ENCODE peak calls at places on chromosomes 2 and 18, in six cellular contexts. G is astrocyte; W is CD8-positive, alpha-beta T cell; T is PC-3; Y is A549; O is sigmoid colon. M is an unnamed sample. For H3K4me1, the result is how much of the 10 kb centered on the place peaks cover.

GRCh38 chr18:26103579-26103978 is 13.2 kb upstream of the SS18 start:
- DNase-seq in W (peak), Y (peak), O (no peak), T (peak), G (no peak), M (no peak)

GRCh38 chr18:45628979-45629958 is 14.0 kb downstream of the SLC14A2 start:
- DNase-seq in G (peak), W (no peak), Y (peak), O (no peak), T (peak), M (peak)

GRCh38 chr2:180360283-180360618 is 353.2 kb upstream of the CWC22 start:
- DNase-seq in W (no peak), Y (no peak), G (no peak), O (no peak), T (no peak), M (no peak)

GRCh38 chr2:63486861-63487290 is 101.4 kb downstream of the WDPCP start:
- DNase-seq in O (no peak), T (peak), Y (peak), W (no peak), G (no peak), M (no peak)

GRCh38 chr2:130884013-130884412 is 47.3 kb downstream of the ARHGEF4 start:
- DNase-seq in G (no peak), O (no peak), W (no peak), Y (no peak), T (no peak), M (no peak)

GRCh38 chr18:77017355-77017754 is 115.2 kb downstream of the MBP start:
- DNase-seq in Y (no peak), G (no peak), O (no peak), W (no peak), T (no peak), M (no peak)

GRCh38 chr2:68757081-68757480 is 22.5 kb downstream of the ARHGAP25 start:
- DNase-seq in G (no peak), T (no peak), O (no peak), Y (no peak), W (no peak), M (no peak)

GRCh38 chr2:200993097-200993496 is 29.6 kb upstream of the ORC2 start:
- DNase-seq in W (no peak), G (no peak), T (no peak), Y (no peak), O (no peak), M (peak)

GRCh38 chr2:88307817-88308216 is 137.7 kb downstream of the THNSL2 start:
- DNase-seq in O (no peak), G (no peak), T (peak), W (no peak), Y (peak), M (no peak)

GRCh38 chr2:136139601-136140000 is 21.7 kb upstream of the CXCR4 start:
- DNase-seq in W (no peak), G (no peak), Y (no peak), T (no peak), O (no peak), M (no peak)

GRCh38 chr2:26580151-26580550 is 61.0 kb downstream of the CIB4 start:
- DNase-seq in W (no peak), O (peak), T (no peak), Y (no peak), G (no peak), M (no peak)

GRCh38 chr2:28032816-28033215 is 142.3 kb downstream of the BABAM2 start:
- DNase-seq in Y (no peak), W (no peak), O (no peak), G (no peak), T (no peak), M (no peak)

DNA sequence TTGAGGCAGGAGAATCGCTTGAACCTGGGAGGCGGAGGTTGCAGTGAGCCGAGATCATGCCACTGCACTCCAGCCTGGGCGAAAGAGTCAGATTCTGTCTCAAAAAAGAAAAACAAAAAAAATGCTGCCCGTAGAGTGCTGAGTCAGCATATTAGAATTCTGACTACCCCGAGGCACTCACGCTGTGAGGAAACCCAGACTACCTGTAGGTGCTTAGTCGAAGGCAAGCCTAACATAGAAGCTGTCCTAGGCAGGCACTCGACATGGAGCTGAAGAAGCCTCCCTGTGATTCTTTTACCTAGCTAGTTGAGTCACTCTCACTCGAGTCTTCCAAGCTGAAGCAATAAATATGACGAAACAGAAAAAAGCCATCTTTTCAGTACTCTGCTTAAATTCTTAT is 1323.2 kb upstream of the DDX18 start:
- DNase-seq in W (no peak), G (no peak), T (no peak), Y (no peak), O (no peak), M (peak)
- H3K27ac ChIP-seq in W (no peak), G (no peak), T (no peak), Y (no peak), O (no peak), M (no peak)

GRCh38 chr2:43303889-43304288 is 77.5 kb upstream of the ZFP36L2 start:
- DNase-seq in W (no peak), T (no peak), G (no peak), O (no peak), Y (no peak), M (no peak)

GRCh38 chr2:43305537-43305936 is 79.1 kb upstream of the ZFP36L2 start:
- DNase-seq in W (no peak), T (no peak), O (peak), Y (no peak), G (no peak), M (peak)

GRCh38 chr2:43303120-43303519 is 76.7 kb upstream of the ZFP36L2 start:
- DNase-seq in Y (no peak), T (no peak), G (no peak), O (no peak), W (no peak), M (no peak)

GRCh38 chr2:43306197-43306596 is 79.8 kb upstream of the ZFP36L2 start:
- DNase-seq in O (no peak), W (no peak), T (no peak), G (no peak), Y (no peak), M (no peak)

DNA sequence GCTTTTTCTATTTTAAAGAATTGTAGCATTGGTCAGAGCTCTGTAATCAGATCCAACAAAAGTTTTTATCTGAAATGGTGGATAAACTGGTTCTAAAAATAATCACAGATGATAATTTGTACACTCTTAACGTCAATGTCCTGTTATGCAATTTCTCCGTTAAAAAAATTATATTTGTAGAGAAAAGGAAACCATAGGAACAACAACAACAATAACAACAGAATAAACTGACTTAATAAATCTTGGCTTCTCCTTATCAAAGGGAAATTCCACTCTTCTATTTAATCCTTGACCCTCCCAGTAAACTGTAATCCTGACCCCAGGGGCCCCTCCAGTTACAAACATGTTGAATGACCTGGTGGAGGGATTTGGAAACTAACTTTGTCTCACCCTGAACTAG is 78.6 kb upstream of the ZFP36L2 start:
- DNase-seq in Y (peak), T (no peak), W (no peak), G (no peak), O (peak), M (no peak)
- H3K4me1 ChIP-seq in Y (under half), T (under half), W (under half), G (under half), O (half or more), M (under half)

GRCh38 chr18:10141559-10141958 is 227.7 kb downstream of the VAPA start:
- DNase-seq in W (no peak), O (no peak), G (no peak), T (no peak), Y (peak), M (no peak)

GRCh38 chr18:10140461-10140911 is 226.7 kb downstream of the VAPA start:
- DNase-seq in G (no peak), W (no peak), Y (no peak), O (no peak), T (peak), M (no peak)

GRCh38 chr18:10139783-10140410 is 226.1 kb downstream of the VAPA start:
- DNase-seq in Y (peak), G (peak), W (no peak), O (no peak), T (peak), M (peak)

GRCh38 chr18:10140928-10141327 is 227.1 kb downstream of the VAPA start:
- DNase-seq in O (no peak), Y (peak), T (peak), W (no peak), G (peak), M (peak)

DNA sequence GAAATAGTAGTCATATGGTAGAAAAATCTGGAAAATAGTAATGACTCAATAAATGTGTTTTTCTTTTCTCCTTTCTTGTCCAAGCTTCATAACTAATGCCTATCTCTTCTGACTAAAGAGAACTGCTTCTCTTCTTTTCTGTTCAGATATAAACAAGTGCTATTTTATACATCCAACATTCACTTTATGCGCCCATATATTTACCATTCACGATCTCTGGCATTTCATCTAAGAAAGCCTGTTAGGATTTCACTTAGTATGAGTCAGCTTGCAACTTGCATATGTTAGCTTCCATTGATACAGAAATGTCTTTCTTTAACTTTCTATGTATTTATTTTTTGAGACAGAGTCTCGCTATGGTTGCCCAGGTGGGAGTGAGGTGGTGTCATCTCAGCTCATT is 224.9 kb downstream of the VAPA start:
- DNase-seq in W (no peak), T (no peak), G (no peak), O (no peak), Y (no peak), M (no peak)
- TF ChIP-seq CTCF in W (no peak), T (no peak), G (no peak), O (no peak), Y (no peak), M (no peak)

GRCh38 chr2:95334916-95335641 is 37.9 kb downstream of the KCNIP3 start:
- DNase-seq in W (no peak), T (no peak), G (peak), Y (no peak), O (no peak), M (no peak)
- H3K27ac ChIP-seq in W (no peak), T (peak), G (no peak), Y (no peak), O (peak), M (no peak)

DNA sequence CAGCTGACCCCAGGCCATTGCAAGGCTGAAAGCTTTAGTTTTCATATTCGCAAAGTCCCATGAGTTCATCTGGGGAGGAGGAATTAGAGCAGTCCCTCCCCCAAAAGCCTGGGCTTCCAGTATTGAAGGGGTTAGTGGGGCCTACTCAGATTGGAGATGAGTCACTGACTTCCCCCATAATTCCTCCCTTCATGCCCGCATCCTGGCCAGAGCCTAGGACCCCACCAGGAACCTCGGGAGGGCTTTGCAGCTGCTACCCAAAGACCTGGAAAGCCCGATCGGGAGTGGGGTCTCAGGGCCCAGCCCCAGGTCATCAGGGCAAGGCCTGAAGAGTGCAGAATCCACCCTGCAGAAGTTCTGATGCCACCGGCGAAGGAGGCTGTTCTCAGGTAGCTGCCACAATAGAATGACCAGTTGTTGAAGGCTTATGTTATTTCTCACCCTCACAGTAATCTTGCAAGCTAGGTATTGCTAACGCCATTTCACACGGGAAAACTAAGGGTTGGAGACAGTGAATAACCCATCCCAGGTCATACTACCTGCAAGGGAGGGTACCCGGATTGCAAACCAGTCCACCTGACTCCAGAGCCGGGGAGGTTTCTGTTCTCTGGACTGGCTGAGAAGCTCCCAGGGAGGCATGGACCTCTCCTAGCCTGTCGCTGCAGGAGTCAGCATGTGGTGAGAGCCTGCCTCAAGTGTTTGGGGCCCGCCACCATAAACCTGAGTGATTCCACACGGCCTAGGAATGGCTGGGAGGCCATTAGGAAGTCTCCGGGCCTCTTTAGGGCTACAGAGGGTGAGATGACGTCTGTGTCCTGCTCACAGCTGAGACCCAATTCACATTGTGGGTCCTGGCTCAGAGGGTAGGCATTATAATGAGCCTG is 5.8 kb upstream of the ARID5A start:
- DNase-seq in G (no peak), T (no peak), Y (no peak), O (peak), W (no peak), M (no peak)
- H3K4me1 ChIP-seq in G (under half), T (under half), Y (under half), O (half or more), W (under half), M (under half)

DNA sequence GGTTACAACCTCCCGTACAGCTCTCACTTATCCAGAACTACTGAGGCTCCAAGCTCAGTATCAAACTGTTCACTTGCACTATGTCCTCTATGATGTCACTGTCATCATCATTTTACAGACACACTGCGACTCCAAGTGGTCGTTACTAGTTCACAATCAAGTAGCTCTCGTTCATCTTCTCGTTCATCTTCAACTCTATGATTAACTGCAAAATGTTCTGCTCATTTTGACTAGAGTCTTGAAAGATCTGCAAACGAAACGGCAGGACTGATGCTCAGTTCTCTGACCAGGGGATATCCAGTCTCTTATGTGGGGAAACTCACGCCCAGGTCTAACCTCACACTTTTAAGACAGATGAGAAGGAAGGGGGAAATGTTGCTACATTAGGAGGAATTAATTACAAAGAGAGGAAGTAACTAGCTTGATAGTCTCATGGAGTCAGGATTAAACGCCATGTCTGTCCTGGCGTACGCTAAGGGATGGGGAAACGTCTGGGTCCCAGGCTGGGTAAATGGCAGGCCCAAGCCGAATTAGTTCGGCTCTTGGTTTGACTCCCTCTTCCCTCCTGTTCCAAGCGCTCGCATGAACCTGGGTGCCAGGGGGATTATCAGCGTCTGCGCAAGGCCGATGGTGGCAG is 794 bp upstream of the CHCHD5 start:
- DNase-seq in G (no peak), Y (peak), O (no peak), W (no peak), T (peak), M (peak)
- TF ChIP-seq CTCF in G (no peak), Y (no peak), O (no peak), W (no peak), T (peak), M (no peak)

DNA sequence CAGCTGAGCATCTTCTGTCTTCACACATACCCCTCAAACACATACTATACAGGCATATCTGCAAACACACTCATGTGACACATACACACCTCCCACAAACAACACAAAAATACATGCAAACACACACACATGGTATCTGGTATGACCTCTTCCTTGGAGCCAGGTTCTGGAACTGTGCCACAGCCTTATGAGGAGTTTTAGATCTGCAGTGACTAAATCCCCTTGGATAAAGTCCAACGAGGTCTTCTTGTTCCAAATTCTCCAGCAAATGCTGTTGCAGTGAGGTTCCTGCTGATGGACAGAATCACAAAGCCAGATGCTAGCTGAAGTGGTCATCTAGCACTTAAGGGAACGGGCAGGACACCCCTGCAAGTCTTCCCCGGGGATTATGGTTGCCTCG is 54.5 kb upstream of the DAPL1 start:
- DNase-seq in T (peak), W (no peak), Y (no peak), O (no peak), G (peak), M (peak)
- H3K27ac ChIP-seq in T (no peak), W (no peak), Y (no peak), O (no peak), G (no peak), M (no peak)

M was measured in cardiac muscle cell.